ENCODE peak calls at places on chromosomes 6 and 20, in seven cellular contexts. L is astrocyte of the cerebellum; E is A549; D is CD4-positive, alpha-beta T cell; B is T-helper 22 cell; Z is EH; R is adipocyte. I is an unnamed sample.

GRCh38 chr6:154352898-154353585 is 3.6 kb downstream of the IPCEF1 start:
- DNase-seq in Z (no peak), E (no peak), R (no peak), B (no peak), D (no peak), L (no peak), I (no peak)

GRCh38 chr20:36274248-36274841 is 31.8 kb upstream of the DLGAP4 start:
- DNase-seq in L (no peak), B (no peak), E (no peak), R (no peak), Z (no peak), D (no peak), I (peak; percentile 41)

GRCh38 chr20:2305946-2306345 is 10.1 kb downstream of the TGM3 start:
- DNase-seq in L (no peak), D (no peak), R (no peak), E (peak; percentile 69), B (no peak), Z (no peak), I (no peak)

GRCh38 chr6:73231986-73232391 is 6.7 kb upstream of the KHDC1L start:
- DNase-seq in D (no peak), E (no peak), R (no peak), L (no peak), Z (peak; percentile 15), B (no peak), I (no peak)

GRCh38 chr6:38234934-38235678 is 404.6 kb downstream of the BTBD9 start:
- DNase-seq in Z (no peak), B (no peak), D (no peak), L (no peak), E (no peak), R (no peak), I (no peak)

GRCh38 chr6:13303668-13304017 is 24.7 kb downstream of the TBC1D7 start:
- DNase-seq in R (peak; percentile 45), E (no peak), D (no peak), B (no peak), L (peak; percentile 32), Z (peak; percentile 77), I (peak; percentile 40)

GRCh38 chr6:5517781-5518180 is 256.5 kb downstream of the FARS2 start:
- DNase-seq in L (no peak), B (no peak), E (no peak), Z (no peak), R (no peak), D (peak; percentile 18), I (no peak)

GRCh38 chr6:168221000-168221399 is 98.6 kb downstream of the DACT2 start:
- DNase-seq in B (no peak), L (no peak), R (no peak), D (no peak), E (no peak), Z (no peak), I (no peak)

GRCh38 chr20:61434361-61434781 is 182.3 kb downstream of the CDH4 start:
- DNase-seq in D (no peak), B (no peak), L (no peak), E (no peak), R (no peak), Z (peak; percentile 7), I (no peak)

GRCh38 chr6:117491916-117492315 is 9.4 kb downstream of the DCBLD1 start:
- DNase-seq in R (peak; percentile 53), L (no peak), D (no peak), Z (peak; percentile 61), B (no peak), E (no peak), I (no peak)

GRCh38 chr6:159979136-159979874 is 10.4 kb downstream of the IGF2R start:
- DNase-seq in E (no peak), D (no peak), Z (peak; percentile 46), B (no peak), R (peak; percentile 45), L (no peak), I (peak; percentile 71)

GRCh38 chr6:44335631-44336030 is 6.8 kb upstream of the SPATS1 start:
- DNase-seq in B (no peak), R (no peak), L (no peak), D (no peak), Z (no peak), E (no peak), I (no peak)

GRCh38 chr6:111727041-111727440 is 121.4 kb upstream of the TRAF3IP2 start:
- DNase-seq in B (no peak), D (no peak), Z (peak; percentile 59), L (no peak), E (no peak), R (no peak), I (no peak)

GRCh38 chr20:57809661-57810172 is 99.9 kb upstream of the PMEPA1 start:
- DNase-seq in D (no peak), B (no peak), L (no peak), E (peak; percentile 31), R (no peak), Z (no peak), I (no peak)

GRCh38 chr6:43639984-43640800 is 4.6 kb downstream of the MAD2L1BP start:
- DNase-seq in E (no peak), D (no peak), Z (no peak), R (no peak), L (no peak), B (no peak), I (no peak)

GRCh38 chr20:44208770-44209169 is 1.8 kb downstream of the OSER1 start:
- DNase-seq in D (no peak), Z (peak; percentile 66), B (no peak), E (peak; percentile 48), L (no peak), R (peak; percentile 65), I (no peak)

GRCh38 chr20:37414636-37415035 is 68.7 kb downstream of the SRC start:
- DNase-seq in L (no peak), R (no peak), E (no peak), Z (no peak), D (no peak), B (no peak), I (no peak)

GRCh38 chr6:52261229-52261628 is 16.9 kb upstream of the IL17F start:
- DNase-seq in D (no peak), Z (peak; percentile 88), B (no peak), L (no peak), R (peak; percentile 83), E (no peak), I (peak; percentile 60)

GRCh38 chr6:138592698-138593097 is 93.4 kb upstream of the NHSL1 start:
- DNase-seq in R (no peak), Z (no peak), B (no peak), L (no peak), E (no peak), D (no peak), I (no peak)

GRCh38 chr6:113819169-113819830 is 37.8 kb upstream of the MARCKS start:
- DNase-seq in E (peak; percentile 71), D (no peak), L (no peak), B (no peak), Z (no peak), R (no peak), I (no peak)

GRCh38 chr20:40741507-40742106 is 52.6 kb upstream of the MAFB start:
- DNase-seq in E (peak; percentile 56), R (peak; percentile 43), L (no peak), B (no peak), D (no peak), Z (peak; percentile 55), I (peak; percentile 15)

GRCh38 chr6:89116702-89117101 is 1.2 kb downstream of the SRSF12 start:
- DNase-seq in E (no peak), Z (no peak), R (no peak), B (no peak), L (no peak), D (no peak), I (no peak)

I was measured in SJSA1.